ENCODE peak calls at places on chromosomes 5 and 9, in ten cellular contexts. M is RPMI7951; H is cardiac fibroblast; E is lower leg skin; Z is NCI-H1694 treated with DMSO at 0.1 percent for 48 hours; Q is foreskin fibroblast; C is stimulated activated CD4-positive, alpha-beta T cell treated with anti-CD3 and anti-CD28 coated beads, Interleukin-4, amount 100 ng/mL, for 4 hours; O is naive thymus-derived CD8-positive, alpha-beta T cell; T is effector memory CD8-positive, alpha-beta T cell; N is NCI-H1092. J is an unnamed sample.

GRCh38 chr9:28121353-28121752 is 548.1 kb upstream of the C9orf72 start:
- DNase-seq in H (no peak), O (no peak), N (peak), T (no peak), Q (no peak), E (no peak), M (no peak), C (no peak), Z (no peak), J (no peak)

GRCh38 chr5:78745985-78746384 is 97.4 kb upstream of the LHFPL2 start:
- DNase-seq in N (no peak), C (no peak), H (no peak), Q (no peak), O (no peak), M (no peak), Z (no peak), E (peak), T (no peak), J (no peak)

GRCh38 chr9:79255681-79256080 is 316.1 kb upstream of the TLE4 start:
- DNase-seq in C (no peak), T (no peak), Q (no peak), M (no peak), E (no peak), O (no peak), H (no peak), N (no peak), Z (no peak), J (no peak)

GRCh38 chr5:160186480-160186879 is 42.8 kb upstream of the FABP6 start:
- DNase-seq in O (no peak), C (no peak), Z (no peak), H (no peak), Q (no peak), T (no peak), E (no peak), M (no peak), N (no peak), J (no peak)

GRCh38 chr5:149747141-149747832 is 17.2 kb downstream of the PPARGC1B start:
- DNase-seq in C (no peak), M (no peak), Z (no peak), E (no peak), O (no peak), N (no peak), T (no peak), H (no peak), Q (no peak), J (no peak)

GRCh38 chr5:126198509-126198908 is 224.7 kb upstream of the GRAMD2B start:
- DNase-seq in E (no peak), M (no peak), C (no peak), H (no peak), Q (no peak), N (peak), Z (no peak), T (no peak), O (no peak), J (no peak)

GRCh38 chr5:64811050-64811640 is 42.4 kb downstream of the CWC27 start:
- DNase-seq in M (peak), N (no peak), O (no peak), C (no peak), T (peak), Q (peak), Z (peak), E (no peak), H (peak), J (no peak)

GRCh38 chr5:10467281-10468198 is 25.9 kb downstream of the ROPN1L start:
- DNase-seq in M (peak), Z (no peak), E (no peak), Q (peak), T (no peak), O (no peak), N (no peak), C (no peak), H (peak), J (peak)

GRCh38 chr9:120477534-120478001 is 102.4 kb downstream of the CDK5RAP2 start:
- DNase-seq in M (peak), T (peak), O (no peak), H (peak), Q (peak), C (no peak), E (peak), Z (peak), N (peak), J (peak)

GRCh38 chr9:131490514-131490913 is 12.2 kb upstream of the POMT1 start:
- DNase-seq in T (no peak), H (no peak), C (no peak), Q (no peak), N (no peak), Z (no peak), O (peak), E (no peak), M (no peak), J (no peak)

GRCh38 chr5:158770506-158770905 is 329.2 kb downstream of the EBF1 start:
- DNase-seq in Q (no peak), H (peak), E (no peak), N (no peak), T (no peak), Z (no peak), C (no peak), M (no peak), O (no peak), J (peak)

GRCh38 chr9:35616681-35617459 is 1.3 kb downstream of the CD72 start:
- DNase-seq in M (peak), T (peak), E (peak), Z (no peak), H (peak), N (peak), O (peak), Q (peak), C (peak), J (peak)

GRCh38 chr5:166330061-166330460 is 1961.4 kb upstream of the WWC1 start:
- DNase-seq in T (no peak), Q (no peak), Z (no peak), H (no peak), C (no peak), N (no peak), O (no peak), E (no peak), M (no peak), J (no peak)

GRCh38 chr5:173327084-173327947 is 898 bp downstream of the STC2 start:
- DNase-seq in O (no peak), N (no peak), E (peak), Z (no peak), Q (no peak), H (peak), M (peak), T (no peak), C (no peak), J (peak)

GRCh38 chr9:90420714-90421513 is 221.7 kb downstream of the DIRAS2 start:
- DNase-seq in Q (no peak), E (no peak), Z (peak), M (no peak), O (no peak), T (no peak), H (no peak), C (no peak), N (peak), J (no peak)

GRCh38 chr5:146388418-146388817 is 49.8 kb downstream of the POU4F3 start:
- DNase-seq in N (no peak), O (no peak), T (no peak), Q (peak), C (no peak), M (no peak), Z (no peak), E (no peak), H (peak), J (no peak)

GRCh38 chr9:17081351-17081750 is 53.5 kb upstream of the CNTLN start:
- DNase-seq in Z (no peak), M (no peak), E (no peak), C (no peak), Q (no peak), T (no peak), N (no peak), O (no peak), H (no peak), J (no peak)

GRCh38 chr5:72788851-72789505 is 27.5 kb upstream of the TNPO1 start:
- DNase-seq in T (no peak), C (no peak), Z (no peak), Q (peak), H (peak), M (no peak), N (no peak), E (no peak), O (no peak), J (no peak)

GRCh38 chr9:114680266-114681011 is 1.6 kb downstream of the TEX48 start:
- DNase-seq in N (no peak), E (no peak), M (no peak), H (no peak), C (no peak), T (no peak), O (no peak), Z (no peak), Q (peak), J (no peak)

GRCh38 chr9:114065304-114065703 is 12.8 kb downstream of the AMBP start:
- DNase-seq in Q (no peak), C (no peak), T (no peak), Z (no peak), N (no peak), H (no peak), M (no peak), O (no peak), E (peak), J (no peak)

GRCh38 chr5:36398137-36398536 is 96.4 kb upstream of the RANBP3L start:
- DNase-seq in Z (no peak), Q (no peak), T (no peak), E (no peak), H (peak), N (no peak), M (peak), O (no peak), C (no peak), J (no peak)

GRCh38 chr5:73853091-73853490 is 227.1 kb downstream of the ARHGEF28 start:
- DNase-seq in Z (no peak), N (no peak), E (no peak), M (peak), H (no peak), C (no peak), T (no peak), Q (peak), O (no peak), J (no peak)

GRCh38 chr5:80408475-80408875 is 611 bp downstream of the ZFYVE16 start:
- DNase-seq in Q (peak), E (no peak), H (peak), O (peak), M (peak), N (peak), T (no peak), Z (peak), C (no peak), J (peak)

GRCh38 chr5:80777347-80778287 is 122.8 kb upstream of the DHFR start:
- DNase-seq in N (no peak), H (no peak), C (no peak), Z (no peak), T (no peak), O (no peak), Q (no peak), E (no peak), M (no peak), J (no peak)

GRCh38 chr5:72178910-72179815 is 71.9 kb downstream of the MAP1B start:
- DNase-seq in M (peak), O (no peak), E (peak), C (no peak), N (no peak), Q (peak), Z (no peak), T (no peak), H (peak), J (peak)

GRCh38 chr9:74770508-74771261 is 117.0 kb downstream of the TRPM6 start:
- DNase-seq in Z (peak), M (peak), Q (no peak), C (peak), O (no peak), T (peak), N (peak), H (peak), E (no peak), J (peak)

GRCh38 chr9:137298983-137299521 is 3.0 kb downstream of the NRARP start:
- DNase-seq in Q (no peak), C (no peak), Z (no peak), M (no peak), N (no peak), O (no peak), H (no peak), E (no peak), T (no peak), J (no peak)

GRCh38 chr5:9099681-9100080 is 446.2 kb downstream of the SEMA5A start:
- DNase-seq in H (no peak), T (no peak), M (no peak), Z (no peak), Q (no peak), C (no peak), N (no peak), E (no peak), O (no peak), J (no peak)

GRCh38 chr9:112041536-112042243 is 133.4 kb downstream of the SUSD1 start:
- DNase-seq in E (no peak), C (no peak), H (peak), Z (no peak), N (no peak), O (no peak), Q (peak), T (no peak), M (peak), J (peak)

GRCh38 chr9:127081250-127082185 is 40.9 kb downstream of the ANGPTL2 start:
- DNase-seq in O (no peak), E (no peak), H (no peak), C (no peak), Z (no peak), M (no peak), T (no peak), Q (no peak), N (no peak), J (no peak)

GRCh38 chr9:6024035-6024554 is 8.7 kb upstream of the RANBP6 start:
- DNase-seq in O (peak), Z (peak), E (no peak), N (no peak), M (peak), T (peak), Q (no peak), H (peak), C (no peak), J (peak)

J was measured in H7.